ENCODE peak calls at places on chromosomes 1 and 21, in four cellular contexts. One of them, this sample, is unnamed. For H3K36me3 and H3K9me3, the result is how much of the 10 kb centered on the place peaks cover.

GRCh38 chr1:50181027-50181663 is 72.4 kb downstream of the ELAVL4 start:
- DNase-seq in prostate gland: peak
- DNase-seq in uterus: no peak
- DNase-seq in endothelial cell of umbilical vein: no peak
- DNase-seq in this sample: no peak

GRCh38 chr1:204513117-204513716 is 3.0 kb upstream of the MDM4 start:
- DNase-seq in prostate gland: no peak
- DNase-seq in uterus: no peak
- DNase-seq in endothelial cell of umbilical vein: no peak
- DNase-seq in this sample: no peak

GRCh38 chr1:195899762-195900352 is 708.4 kb downstream of the KCNT2 start:
- DNase-seq in uterus: no peak
- DNase-seq in prostate gland: no peak
- DNase-seq in endothelial cell of umbilical vein: no peak
- DNase-seq in this sample: no peak

GRCh38 chr1:15214507-15214906 is 32.5 kb upstream of the FHAD1 start:
- DNase-seq in endothelial cell of umbilical vein: no peak
- DNase-seq in uterus: peak
- DNase-seq in prostate gland: no peak
- DNase-seq in this sample: peak

GRCh38 chr1:47608296-47608875 is 170.5 kb downstream of the FOXD2 start:
- DNase-seq in endothelial cell of umbilical vein: no peak
- DNase-seq in uterus: no peak
- DNase-seq in prostate gland: no peak
- DNase-seq in this sample: no peak

GRCh38 chr1:46526689-46527291 is 24.7 kb downstream of the KNCN start:
- DNase-seq in prostate gland: no peak
- DNase-seq in uterus: no peak
- DNase-seq in endothelial cell of umbilical vein: no peak
- DNase-seq in this sample: no peak

GRCh38 chr1:107776898-107777663 is 187.9 kb downstream of the VAV3 start:
- DNase-seq in endothelial cell of umbilical vein: no peak
- DNase-seq in prostate gland: no peak
- DNase-seq in uterus: no peak
- DNase-seq in this sample: no peak

GRCh38 chr1:117571496-117571895 is 34.4 kb upstream of the TENT5C start:
- DNase-seq in prostate gland: no peak
- DNase-seq in uterus: peak
- DNase-seq in endothelial cell of umbilical vein: no peak
- DNase-seq in this sample: no peak

GRCh38 chr21:40324389-40324788 is 457.2 kb downstream of the PCP4 start:
- DNase-seq in endothelial cell of umbilical vein: no peak
- DNase-seq in uterus: no peak
- DNase-seq in prostate gland: no peak
- DNase-seq in this sample: no peak

GRCh38 chr1:235971020-235971419 is 93.9 kb downstream of the NID1 start:
- DNase-seq in uterus: no peak
- DNase-seq in prostate gland: no peak
- DNase-seq in endothelial cell of umbilical vein: no peak
- DNase-seq in this sample: peak

GRCh38 chr21:28336299-28336698 is 656.4 kb downstream of the LTN1 start:
- DNase-seq in endothelial cell of umbilical vein: peak
- DNase-seq in uterus: peak
- DNase-seq in prostate gland: peak
- DNase-seq in this sample: no peak

GRCh38 chr1:207810173-207810572 is 58.3 kb downstream of the CD46 start:
- DNase-seq in prostate gland: no peak
- DNase-seq in endothelial cell of umbilical vein: no peak
- DNase-seq in uterus: no peak
- DNase-seq in this sample: no peak

GRCh38 chr1:232599178-232600041 is 30.5 kb downstream of the SIPA1L2 start:
- DNase-seq in endothelial cell of umbilical vein: no peak
- DNase-seq in uterus: no peak
- DNase-seq in prostate gland: no peak
- DNase-seq in this sample: no peak

GRCh38 chr1:115596080-115596795 is 45.5 kb upstream of the VANGL1 start:
- DNase-seq in uterus: no peak
- DNase-seq in endothelial cell of umbilical vein: no peak
- DNase-seq in prostate gland: no peak
- DNase-seq in this sample: no peak

GRCh38 chr1:113759341-113760101 is at the start of gene PHTF1:
- DNase-seq in uterus: peak
- DNase-seq in prostate gland: peak
- DNase-seq in endothelial cell of umbilical vein: peak
- DNase-seq in this sample: peak

GRCh38 chr1:41486892-41487728 is 2.6 kb upstream of the EDN2 start:
- DNase-seq in prostate gland: no peak
- DNase-seq in uterus: no peak
- DNase-seq in endothelial cell of umbilical vein: no peak
- DNase-seq in this sample: no peak

GRCh38 chr1:64861611-64862010 is 104.7 kb downstream of the JAK1 start:
- DNase-seq in prostate gland: no peak
- DNase-seq in endothelial cell of umbilical vein: no peak
- DNase-seq in uterus: no peak
- DNase-seq in this sample: no peak

GRCh38 chr1:199948587-199949280 is 78.8 kb upstream of the NR5A2 start:
- DNase-seq in prostate gland: no peak
- DNase-seq in endothelial cell of umbilical vein: peak
- DNase-seq in uterus: no peak
- DNase-seq in this sample: no peak

GRCh38 chr1:10832703-10833102 is 36.3 kb upstream of the CASZ1 start:
- DNase-seq in prostate gland: no peak
- DNase-seq in uterus: no peak
- DNase-seq in endothelial cell of umbilical vein: no peak
- DNase-seq in this sample: no peak

GRCh38 chr21:46356494-46357334 is 32.8 kb downstream of the PCNT start:
- DNase-seq in prostate gland: no peak
- DNase-seq in endothelial cell of umbilical vein: no peak
- DNase-seq in uterus: no peak
- DNase-seq in this sample: no peak

GRCh38 chr1:169105434-169106094 is 926 bp upstream of the ATP1B1 start:
- DNase-seq in endothelial cell of umbilical vein: peak
- DNase-seq in prostate gland: peak
- DNase-seq in uterus: peak
- DNase-seq in this sample: peak

GRCh38 chr21:44332383-44332782 is 6.8 kb downstream of the CFAP410 start:
- DNase-seq in endothelial cell of umbilical vein: no peak
- DNase-seq in uterus: no peak
- DNase-seq in prostate gland: no peak
- DNase-seq in this sample: no peak

GRCh38 chr1:152034654-152035405 is 2.0 kb downstream of the S100A11 start:
- DNase-seq in prostate gland: peak
- DNase-seq in uterus: peak
- DNase-seq in endothelial cell of umbilical vein: peak
- DNase-seq in this sample: no peak

GRCh38 chr1:155339515-155340111 is 18.9 kb downstream of the RUSC1 start:
- DNase-seq in prostate gland: no peak
- DNase-seq in uterus: no peak
- DNase-seq in endothelial cell of umbilical vein: no peak
- DNase-seq in this sample: no peak

GRCh38 chr1:48470506-48470905 is 1.5 kb downstream of the SPATA6 start:
- DNase-seq in prostate gland: peak
- DNase-seq in uterus: peak
- DNase-seq in endothelial cell of umbilical vein: peak
- DNase-seq in this sample: peak

GRCh38 chr1:154418062-154418897 is 13.1 kb downstream of the IL6R start:
- DNase-seq in uterus: peak
- DNase-seq in endothelial cell of umbilical vein: peak
- DNase-seq in prostate gland: peak
- DNase-seq in this sample: no peak

GRCh38 chr1:169941982-169942830 is 48.5 kb upstream of the SCYL3 start:
- DNase-seq in prostate gland: peak
- DNase-seq in endothelial cell of umbilical vein: peak
- DNase-seq in uterus: no peak
- DNase-seq in this sample: no peak

GRCh38 chr1:66312316-66312715 is 221.6 kb upstream of the SGIP1 start:
- DNase-seq in endothelial cell of umbilical vein: no peak
- DNase-seq in prostate gland: no peak
- DNase-seq in uterus: no peak
- DNase-seq in this sample: no peak

GRCh38 chr21:42925114-42925907 is at the start of gene ERVH48-1:
- DNase-seq in prostate gland: no peak
- DNase-seq in uterus: no peak
- DNase-seq in endothelial cell of umbilical vein: no peak
- DNase-seq in this sample: no peak

GRCh38 chr1:204731997-204732396 is 46.5 kb upstream of the LRRN2 start:
- DNase-seq in uterus: no peak
- DNase-seq in prostate gland: no peak
- DNase-seq in endothelial cell of umbilical vein: no peak
- DNase-seq in this sample: no peak

GRCh38 chr1:162619076-162619475 is 13.2 kb upstream of the DDR2 start:
- DNase-seq in endothelial cell of umbilical vein: no peak
- DNase-seq in prostate gland: no peak
- DNase-seq in uterus: no peak
- DNase-seq in this sample: no peak

DNA sequence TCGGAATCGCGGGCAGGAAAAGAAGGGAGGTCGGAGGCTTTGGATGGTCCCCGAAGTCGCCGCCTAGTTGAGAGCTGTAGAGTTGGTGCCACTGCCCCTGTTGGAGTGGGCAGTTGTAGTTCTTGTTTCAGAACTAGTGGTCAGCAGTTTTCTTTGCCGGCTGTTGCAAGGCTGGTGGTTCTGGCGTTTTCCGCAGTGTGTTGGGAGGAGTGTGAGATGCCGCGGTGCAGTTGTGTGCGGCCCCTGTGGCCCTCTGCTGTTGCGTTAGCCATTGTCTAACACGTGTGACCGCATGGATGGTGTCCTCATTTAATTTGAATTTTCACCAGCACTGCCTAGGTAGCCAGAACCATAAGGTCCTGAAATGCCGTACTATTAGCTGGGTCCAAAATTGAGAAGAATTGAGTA is 1.4 kb downstream of the ARF1 start:
- DNase-seq in uterus: no peak
- DNase-seq in endothelial cell of umbilical vein: peak
- DNase-seq in prostate gland: no peak
- DNase-seq in this sample: no peak
- TF ChIP-seq POLR2A in uterus: no peak
- TF ChIP-seq POLR2A in endothelial cell of umbilical vein: no peak
- TF ChIP-seq POLR2A in prostate gland: no peak
- TF ChIP-seq POLR2A in this sample: no peak

DNA sequence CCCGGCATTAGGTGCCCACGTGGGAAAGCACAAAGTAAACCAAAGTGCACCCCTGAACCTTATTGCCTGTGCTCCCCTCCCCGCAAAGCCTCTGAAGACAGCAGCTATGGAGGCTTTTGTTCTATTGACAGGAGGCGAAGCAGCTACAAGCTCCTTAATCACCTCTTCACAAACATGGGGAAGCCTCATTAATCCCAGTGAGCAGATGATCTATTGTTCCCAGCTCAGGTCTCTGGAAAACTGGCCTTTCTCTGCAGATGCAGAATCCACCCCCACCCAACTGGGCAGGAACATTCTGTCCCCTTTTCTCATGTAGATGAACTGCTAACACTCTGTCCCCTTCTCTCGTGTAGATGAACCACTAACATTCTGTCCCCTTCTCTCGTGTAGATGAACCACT is 190.5 kb upstream of the CSF3R start:
- DNase-seq in prostate gland: no peak
- DNase-seq in endothelial cell of umbilical vein: no peak
- DNase-seq in uterus: no peak
- DNase-seq in this sample: no peak
- H3K36me3 ChIP-seq in prostate gland: under half
- H3K36me3 ChIP-seq in endothelial cell of umbilical vein: under half
- H3K36me3 ChIP-seq in uterus: under half
- H3K36me3 ChIP-seq in this sample: under half

GRCh38 chr1:247103777-247104591 is at the start of gene ZNF669:
- DNase-seq in prostate gland: peak
- DNase-seq in uterus: peak
- DNase-seq in endothelial cell of umbilical vein: peak
- DNase-seq in this sample: peak

GRCh38 chr1:247105966-247106365 is 1.8 kb upstream of the ZNF669 start:
- DNase-seq in prostate gland: no peak
- DNase-seq in uterus: no peak
- DNase-seq in endothelial cell of umbilical vein: no peak
- DNase-seq in this sample: no peak

GRCh38 chr1:247102381-247102780 is 1.8 kb downstream of the ZNF669 start:
- DNase-seq in prostate gland: no peak
- DNase-seq in endothelial cell of umbilical vein: no peak
- DNase-seq in uterus: no peak
- DNase-seq in this sample: no peak

GRCh38 chr1:247107694-247108093 is 3.5 kb upstream of the ZNF669 start:
- DNase-seq in uterus: no peak
- DNase-seq in prostate gland: no peak
- DNase-seq in endothelial cell of umbilical vein: no peak
- DNase-seq in this sample: no peak

DNA sequence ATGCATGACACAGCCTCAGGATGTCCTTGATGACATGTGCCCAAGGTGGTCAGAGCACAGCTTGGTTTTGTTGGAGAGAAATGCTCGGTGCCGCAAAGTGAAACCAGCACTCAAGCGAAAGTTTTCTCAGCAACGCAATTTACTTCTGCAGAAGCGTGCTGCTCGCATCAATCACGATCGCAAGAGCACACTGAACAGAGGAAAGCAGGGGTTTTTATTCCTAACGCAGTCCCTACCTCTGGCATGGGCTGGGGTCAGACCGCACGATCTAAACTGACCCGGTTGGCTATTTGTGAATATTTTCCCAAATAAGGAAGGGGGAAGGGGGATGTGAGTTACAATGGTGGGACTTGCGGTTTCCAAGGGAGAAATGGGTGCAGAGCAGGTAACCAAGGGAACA is 809 bp upstream of the ZNF669 start:
- DNase-seq in prostate gland: no peak
- DNase-seq in uterus: no peak
- DNase-seq in endothelial cell of umbilical vein: no peak
- DNase-seq in this sample: no peak
- H3K9me3 ChIP-seq in prostate gland: under half
- H3K9me3 ChIP-seq in uterus: under half
- H3K9me3 ChIP-seq in endothelial cell of umbilical vein: under half
- H3K9me3 ChIP-seq in this sample: under half

GRCh38 chr1:9428601-9429368 is 110.5 kb upstream of the SLC25A33 start:
- DNase-seq in prostate gland: peak
- DNase-seq in uterus: peak
- DNase-seq in endothelial cell of umbilical vein: peak
- DNase-seq in this sample: peak

GRCh38 chr1:9427388-9427787 is 111.9 kb upstream of the SLC25A33 start:
- DNase-seq in prostate gland: no peak
- DNase-seq in uterus: no peak
- DNase-seq in endothelial cell of umbilical vein: no peak
- DNase-seq in this sample: no peak

GRCh38 chr1:9425859-9426258 is 113.4 kb upstream of the SLC25A33 start:
- DNase-seq in uterus: no peak
- DNase-seq in prostate gland: no peak
- DNase-seq in endothelial cell of umbilical vein: no peak
- DNase-seq in this sample: no peak

GRCh38 chr1:9424278-9424677 is 115.0 kb upstream of the SLC25A33 start:
- DNase-seq in endothelial cell of umbilical vein: no peak
- DNase-seq in uterus: no peak
- DNase-seq in prostate gland: no peak
- DNase-seq in this sample: no peak

GRCh38 chr1:9426291-9426711 is 113.0 kb upstream of the SLC25A33 start:
- DNase-seq in endothelial cell of umbilical vein: no peak
- DNase-seq in uterus: no peak
- DNase-seq in prostate gland: no peak
- DNase-seq in this sample: no peak
- TF ChIP-seq POLR2A in endothelial cell of umbilical vein: no peak
- TF ChIP-seq POLR2A in uterus: no peak
- TF ChIP-seq POLR2A in prostate gland: no peak
- TF ChIP-seq POLR2A in this sample: no peak

GRCh38 chr1:180190091-180190490 is 35.4 kb downstream of the QSOX1 start:
- DNase-seq in endothelial cell of umbilical vein: no peak
- DNase-seq in prostate gland: no peak
- DNase-seq in uterus: no peak
- DNase-seq in this sample: no peak
- H3K36me3 ChIP-seq in endothelial cell of umbilical vein: under half
- H3K36me3 ChIP-seq in prostate gland: under half
- H3K36me3 ChIP-seq in uterus: under half
- H3K36me3 ChIP-seq in this sample: under half

This sample was measured in sigmoid colon.